ENCODE peak calls at places on chromosomes 5 and 9, in five cellular contexts. E, H, G, M and S are unnamed samples.

GRCh38 chr9:136856078-136856474 is 3.9 kb downstream of the MAMDC4 start:
- DNase-seq in G (peak), M (no peak), H (no peak), E (no peak), S (no peak)

GRCh38 chr9:72675586-72675985 is 154.2 kb downstream of the TMC1 start:
- DNase-seq in H (no peak), G (no peak), E (no peak), M (no peak), S (no peak)

GRCh38 chr9:87725356-87725899 is 491 bp upstream of the CTSL start:
- DNase-seq in H (no peak), M (no peak), E (no peak), G (no peak), S (no peak)

GRCh38 chr5:139557811-139558210 is 3.3 kb upstream of the UBE2D2 start:
- DNase-seq in E (no peak), M (no peak), H (no peak), G (no peak), S (no peak)

GRCh38 chr5:83513081-83513480 is 41.5 kb downstream of the VCAN start:
- DNase-seq in E (no peak), M (no peak), G (no peak), H (no peak), S (no peak)

GRCh38 chr9:77588319-77588937 is 59.7 kb downstream of the GNA14 start:
- DNase-seq in E (no peak), G (no peak), M (peak), H (no peak), S (no peak)

GRCh38 chr5:106959447-106959846 is 711.3 kb downstream of the EFNA5 start:
- DNase-seq in E (no peak), H (no peak), G (no peak), M (no peak), S (peak)

GRCh38 chr5:6766558-6767191 is 53.4 kb downstream of the TENT4A start:
- DNase-seq in M (no peak), H (no peak), G (no peak), E (no peak), S (no peak)

GRCh38 chr5:149379177-149379761 is at the start of gene IL17B:
- DNase-seq in H (no peak), G (no peak), M (no peak), E (no peak), S (no peak)

GRCh38 chr5:133425764-133426738 is 186.3 kb downstream of the FSTL4 start:
- DNase-seq in M (no peak), E (no peak), H (no peak), G (no peak), S (no peak)

GRCh38 chr5:133938932-133939331 is 29.5 kb downstream of the C5orf15 start:
- DNase-seq in E (no peak), H (no peak), M (no peak), G (no peak), S (no peak)

GRCh38 chr5:82222597-82223574 is 55.3 kb downstream of the RPS23 start:
- DNase-seq in G (no peak), M (no peak), H (no peak), E (no peak), S (no peak)

GRCh38 chr5:139755892-139756671 is 39.5 kb upstream of the PSD2 start:
- DNase-seq in E (no peak), M (no peak), H (peak), G (peak), S (no peak)

GRCh38 chr5:86029308-86029707 is 588.4 kb upstream of the COX7C start:
- DNase-seq in H (no peak), G (no peak), E (no peak), M (no peak), S (no peak)

GRCh38 chr5:77947051-77947428 is 170.9 kb upstream of the TBCA start:
- DNase-seq in G (no peak), E (no peak), M (no peak), H (no peak), S (no peak)

GRCh38 chr9:18638448-18639249 is 164.7 kb downstream of the ADAMTSL1 start:
- DNase-seq in E (no peak), G (no peak), H (no peak), M (no peak), S (no peak)

GRCh38 chr5:155726267-155726666 is 600.7 kb upstream of the SGCD start:
- DNase-seq in H (no peak), M (peak), E (no peak), G (peak), S (no peak)

GRCh38 chr5:134090482-134090881 is 24.0 kb upstream of the TCF7 start:
- DNase-seq in G (no peak), H (no peak), E (no peak), M (no peak), S (no peak)

GRCh38 chr9:130219661-130220081 is 45.9 kb upstream of the HMCN2 start:
- DNase-seq in H (no peak), E (no peak), M (no peak), G (no peak), S (no peak)

GRCh38 chr9:121776009-121776738 is 124.7 kb downstream of the DAB2IP start:
- DNase-seq in M (no peak), H (no peak), G (no peak), E (no peak), S (no peak)

GRCh38 chr5:141908796-141909195 is 14.9 kb upstream of the DELE1 start:
- DNase-seq in M (no peak), G (no peak), E (no peak), H (no peak), S (no peak)

GRCh38 chr9:91421022-91421765 is 2.4 kb downstream of the NFIL3 start:
- DNase-seq in E (no peak), H (peak), M (no peak), G (peak), S (peak)

GRCh38 chr9:86775718-86776117 is 171.6 kb downstream of the GAS1 start:
- DNase-seq in H (no peak), G (no peak), M (no peak), E (no peak), S (no peak)

GRCh38 chr9:108549184-108549583 is 306.6 kb downstream of the ACTL7B start:
- DNase-seq in G (no peak), E (no peak), M (no peak), H (no peak), S (no peak)

GRCh38 chr9:92637886-92638620 is 31.9 kb downstream of the IPPK start:
- DNase-seq in M (no peak), G (no peak), H (no peak), E (no peak), S (no peak)

GRCh38 chr5:17799521-17799920 is 165.3 kb downstream of the TAF11L14 start:
- DNase-seq in G (no peak), M (no peak), E (no peak), H (no peak), S (no peak)
- TF ChIP-seq SUZ12 in G (no peak), M (no peak), E (no peak), H (no peak), S (no peak)

DNA sequence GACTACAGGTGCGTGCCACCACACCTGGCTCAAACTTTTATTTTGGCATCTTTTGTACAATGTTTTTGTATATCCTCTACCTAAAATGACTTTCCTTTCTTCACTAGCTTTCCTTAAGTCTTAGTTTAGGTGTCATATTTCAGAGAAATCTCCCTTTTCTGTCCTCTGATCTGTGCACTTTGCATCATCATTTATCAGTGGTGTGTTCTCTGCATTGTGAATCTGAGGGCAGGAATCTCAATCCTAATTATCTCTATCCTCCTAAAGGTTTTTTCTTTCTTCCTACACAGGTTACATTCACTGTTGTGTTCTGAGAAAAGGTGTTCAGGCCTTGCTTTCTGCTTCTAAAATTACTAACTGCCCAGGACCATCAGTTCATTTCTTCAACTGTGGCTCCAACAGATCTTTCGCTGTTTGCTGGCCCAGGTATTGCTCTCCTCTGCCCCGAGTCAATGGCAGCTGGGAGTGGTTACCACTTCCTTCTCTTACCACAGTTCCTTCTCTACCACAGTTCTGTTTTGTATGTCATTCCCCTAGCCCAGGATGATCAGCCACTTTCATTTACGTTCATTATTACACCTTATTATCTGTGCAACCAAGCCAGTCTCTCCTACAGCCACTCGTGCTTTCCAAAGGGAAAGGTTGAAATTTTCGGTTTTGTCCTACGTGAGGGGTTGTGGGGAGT is 14.0 kb downstream of the TGFBR1 start:
- DNase-seq in E (peak), G (no peak), H (no peak), M (no peak), S (no peak)
- TF ChIP-seq SUZ12 in E (no peak), G (no peak), H (no peak), M (no peak), S (no peak)

GRCh38 chr9:111034146-111034545 is 4.1 kb downstream of the LPAR1 start:
- DNase-seq in E (no peak), M (no peak), H (no peak), G (no peak), S (no peak)
- TF ChIP-seq SUZ12 in E (no peak), M (no peak), H (no peak), G (no peak), S (no peak)

DNA sequence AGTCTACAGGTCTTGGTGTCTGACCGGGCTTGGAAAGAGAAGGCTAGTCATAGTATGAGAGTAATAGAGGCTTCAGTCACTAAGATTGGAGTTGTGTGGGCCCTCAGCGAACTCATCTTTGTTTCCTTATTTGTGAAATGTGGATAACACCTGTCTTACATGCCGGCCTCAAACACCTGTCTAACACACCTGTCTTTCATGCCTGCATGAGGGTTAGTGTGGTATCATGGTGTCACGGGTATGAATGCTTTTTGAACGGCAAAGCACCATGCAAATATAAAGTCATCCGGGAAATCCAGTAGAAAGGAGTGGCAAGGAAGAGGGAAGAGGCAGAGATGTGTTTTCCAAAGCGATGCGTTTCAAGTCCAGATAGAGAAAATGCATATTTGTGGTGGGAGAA is 25.5 kb downstream of the GRAMD2B start:
- DNase-seq in M (no peak), H (no peak), G (no peak), E (no peak), S (no peak)
- TF ChIP-seq SUZ12 in M (no peak), H (no peak), G (no peak), E (no peak), S (no peak)

GRCh38 chr5:33153891-33154290 is 286.9 kb upstream of the TARS1 start:
- DNase-seq in E (no peak), H (no peak), G (no peak), M (no peak), S (no peak)
- TF ChIP-seq SUZ12 in E (no peak), H (no peak), G (no peak), M (no peak), S (no peak)

DNA sequence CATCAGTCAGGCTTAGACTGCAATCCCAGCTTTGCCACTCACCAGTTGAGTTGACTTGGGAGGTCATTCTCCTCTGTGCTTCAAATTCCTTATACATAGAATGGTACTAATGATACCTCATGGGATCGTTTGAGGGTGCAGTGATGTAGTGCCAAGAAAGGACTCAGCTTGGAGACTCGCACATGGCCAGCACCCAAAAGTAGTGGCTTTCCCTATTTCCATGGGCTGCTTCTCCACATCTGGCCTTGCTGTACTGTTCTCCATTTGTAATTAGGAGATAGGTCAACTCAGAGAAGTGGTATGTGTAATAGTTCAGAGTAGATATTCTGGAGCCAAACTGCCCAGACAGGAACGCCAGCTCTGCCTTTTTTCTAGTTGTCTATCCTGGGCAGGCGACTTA is 5.5 kb downstream of the CCL19 start:
- DNase-seq in G (no peak), H (no peak), E (no peak), M (no peak), S (no peak)
- TF ChIP-seq SUZ12 in G (no peak), H (no peak), E (no peak), M (no peak), S (no peak)